ENCODE peak calls at places on chromosomes 12 and 14, in ten cellular contexts. P, A, V, B, C, T, I, R, Y and Q are unnamed samples.

GRCh38 chr12:16300222-16300621 is 22.7 kb upstream of the SLC15A5 start:
- DNase-seq in A (no peak), Y (no peak), C (no peak), R (no peak), V (no peak), B (no peak), T (no peak), I (no peak), P (peak), Q (no peak)

GRCh38 chr14:54182419-54183040 is 214.3 kb upstream of the CDKN3 start:
- DNase-seq in P (no peak), V (no peak), R (no peak), C (no peak), T (no peak), I (no peak), Y (no peak), A (no peak), B (no peak), Q (no peak)

GRCh38 chr14:104999361-104999760 is 13.8 kb downstream of the CLBA1 start:
- DNase-seq in Y (no peak), B (no peak), P (no peak), T (no peak), A (no peak), C (no peak), I (no peak), V (no peak), R (no peak), Q (no peak)

GRCh38 chr12:16349132-16349463 is 1.7 kb downstream of the MGST1 start:
- DNase-seq in B (peak), A (no peak), Y (peak), V (peak), R (no peak), T (peak), C (no peak), I (peak), P (peak), Q (peak)

GRCh38 chr14:68823434-68824206 is 30.8 kb upstream of the ZFP36L1 start:
- DNase-seq in V (no peak), I (no peak), C (no peak), A (no peak), Y (peak), R (no peak), B (no peak), T (no peak), P (no peak), Q (no peak)

GRCh38 chr14:22667881-22668280 is 23.7 kb upstream of the OR6J1 start:
- DNase-seq in C (no peak), I (no peak), B (no peak), V (no peak), A (no peak), P (no peak), T (no peak), Y (no peak), R (no peak), Q (no peak)

GRCh38 chr12:57229041-57229633 is 374 bp upstream of the SHMT2 start:
- DNase-seq in Y (no peak), P (no peak), A (no peak), R (no peak), T (no peak), C (no peak), B (no peak), V (no peak), I (no peak), Q (no peak)

GRCh38 chr12:49529409-49529808 is 9.4 kb upstream of the KCNH3 start:
- DNase-seq in P (no peak), B (no peak), Y (no peak), V (no peak), A (no peak), T (no peak), C (peak), R (no peak), I (no peak), Q (peak)

GRCh38 chr14:32756173-32756572 is 182.5 kb upstream of the NPAS3 start:
- DNase-seq in R (no peak), V (no peak), P (no peak), A (no peak), T (no peak), B (no peak), C (no peak), I (no peak), Y (no peak), Q (no peak)

GRCh38 chr14:100135784-100136183 is 23.7 kb downstream of the DEGS2 start:
- DNase-seq in R (no peak), I (no peak), A (peak), B (no peak), Y (no peak), P (peak), C (no peak), T (no peak), V (no peak), Q (no peak)

GRCh38 chr12:18368594-18368993 is 107.3 kb downstream of the PIK3C2G start:
- DNase-seq in P (no peak), V (no peak), I (no peak), Y (no peak), T (no peak), B (no peak), R (no peak), C (no peak), A (peak), Q (no peak)

GRCh38 chr12:18375131-18375530 is 113.8 kb downstream of the PIK3C2G start:
- DNase-seq in T (no peak), R (no peak), Y (no peak), P (no peak), A (no peak), C (no peak), B (no peak), I (no peak), V (no peak), Q (no peak)

GRCh38 chr12:18375583-18375982 is 114.3 kb downstream of the PIK3C2G start:
- DNase-seq in A (no peak), C (no peak), R (no peak), Y (no peak), T (no peak), B (no peak), V (no peak), P (no peak), I (no peak), Q (no peak)

DNA sequence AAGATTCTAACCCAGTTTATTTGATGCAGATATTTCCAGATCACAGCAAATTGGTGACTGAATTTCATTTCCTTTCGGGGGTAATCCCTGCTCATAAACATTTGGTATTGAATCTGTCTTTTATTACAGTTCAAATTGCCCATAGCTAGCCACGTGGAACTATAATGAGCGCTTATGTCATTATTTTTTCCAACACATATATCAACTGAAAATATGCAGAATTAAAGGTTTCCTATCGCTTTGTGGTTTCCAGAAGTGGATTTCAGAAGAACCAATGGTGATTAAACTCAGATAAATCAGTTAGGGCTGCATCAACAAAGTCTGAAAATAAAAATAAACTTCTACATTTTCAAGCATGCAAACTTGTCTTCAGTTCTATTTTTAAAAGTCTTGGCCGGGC is 111.9 kb downstream of the PIK3C2G start:
- DNase-seq in A (no peak), Y (no peak), B (no peak), P (no peak), C (no peak), V (no peak), R (no peak), I (no peak), T (no peak), Q (no peak)
- TF ChIP-seq POLR2AphosphoS5 in A (no peak), Y (no peak), B (no peak), P (no peak), C (no peak), V (no peak), R (no peak), I (no peak), T (no peak), Q (no peak)

GRCh38 chr12:53739285-53740129 is 12.3 kb upstream of the CALCOCO1 start:
- DNase-seq in A (peak), T (no peak), B (no peak), Y (no peak), C (no peak), I (no peak), P (peak), V (no peak), R (no peak), Q (no peak)
- TF ChIP-seq POLR2AphosphoS5 in A (no peak), T (no peak), B (no peak), Y (no peak), C (no peak), I (no peak), P (no peak), V (no peak), R (no peak), Q (no peak)

GRCh38 chr14:96038920-96039632 is at the start of gene C14orf132:
- DNase-seq in I (peak), A (peak), B (peak), T (peak), C (peak), R (peak), Y (peak), P (peak), V (peak), Q (no peak)
- TF ChIP-seq POLR2AphosphoS5 in I (peak), A (peak), B (peak), T (no peak), C (no peak), R (peak), Y (no peak), P (peak), V (peak), Q (no peak)

GRCh38 chr12:1607940-1608782 is 13.8 kb upstream of the FBXL14 start:
- DNase-seq in Y (no peak), B (no peak), R (no peak), T (no peak), C (no peak), A (no peak), V (no peak), I (no peak), P (no peak), Q (no peak)

GRCh38 chr12:1604464-1604863 is 10.1 kb upstream of the FBXL14 start:
- DNase-seq in Y (no peak), B (no peak), I (no peak), A (no peak), R (no peak), C (no peak), V (no peak), T (no peak), P (no peak), Q (no peak)

GRCh38 chr12:1603621-1604020 is 9.2 kb upstream of the FBXL14 start:
- DNase-seq in T (no peak), P (no peak), Y (no peak), I (no peak), B (no peak), R (no peak), A (no peak), C (no peak), V (no peak), Q (no peak)

GRCh38 chr12:1606021-1606622 is 11.7 kb upstream of the FBXL14 start:
- DNase-seq in I (peak), T (peak), P (peak), C (no peak), B (peak), Y (peak), V (peak), A (peak), R (peak), Q (peak)

GRCh38 chr12:1605129-1606020 is 11.0 kb upstream of the FBXL14 start:
- DNase-seq in B (peak), R (peak), P (peak), V (peak), T (peak), A (peak), C (no peak), Y (peak), I (peak), Q (peak)
- TF ChIP-seq POLR2AphosphoS5 in B (no peak), R (no peak), P (no peak), V (peak), T (no peak), A (no peak), C (no peak), Y (peak), I (peak), Q (no peak)

GRCh38 chr12:28130625-28131598 is 59.3 kb upstream of the CCDC91 start:
- DNase-seq in A (no peak), T (peak), Y (no peak), R (no peak), C (no peak), B (no peak), V (no peak), I (no peak), P (no peak), Q (no peak)
- TF ChIP-seq POLR2AphosphoS5 in A (no peak), T (peak), Y (no peak), R (no peak), C (no peak), B (no peak), V (no peak), I (no peak), P (no peak), Q (no peak)

GRCh38 chr12:96000858-96001257 is 4.7 kb upstream of the HAL start:
- DNase-seq in Y (no peak), R (no peak), V (no peak), P (no peak), B (no peak), A (no peak), C (no peak), T (no peak), I (no peak), Q (no peak)
- TF ChIP-seq POLR2AphosphoS5 in Y (no peak), R (no peak), V (no peak), P (no peak), B (no peak), A (no peak), C (no peak), T (no peak), I (no peak), Q (no peak)

DNA sequence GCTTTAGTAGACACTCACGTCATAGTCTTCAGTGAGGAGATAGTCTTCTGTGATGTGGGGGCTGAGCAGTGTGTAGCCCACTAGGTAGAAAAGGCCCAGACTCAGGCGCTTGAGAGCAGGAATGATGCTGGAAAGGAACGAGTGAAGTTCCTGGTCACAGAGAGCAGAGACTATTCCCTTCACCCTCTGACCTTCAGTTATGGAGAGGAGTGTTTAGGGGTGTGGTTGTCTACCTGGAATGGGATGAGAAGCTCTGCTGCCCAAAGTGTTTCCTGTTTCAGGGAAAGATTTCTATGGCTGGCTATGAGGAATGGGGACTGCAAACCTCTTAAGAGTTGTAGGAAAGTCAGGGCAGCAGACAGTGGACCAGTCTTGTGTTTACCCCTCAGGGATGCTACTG is 8.7 kb downstream of the EMG1 start:
- DNase-seq in V (no peak), Y (no peak), R (no peak), P (no peak), C (no peak), A (no peak), I (no peak), T (no peak), B (no peak), Q (no peak)
- TF ChIP-seq POLR2AphosphoS5 in V (no peak), Y (no peak), R (no peak), P (no peak), C (no peak), A (no peak), I (no peak), T (no peak), B (no peak), Q (no peak)

DNA sequence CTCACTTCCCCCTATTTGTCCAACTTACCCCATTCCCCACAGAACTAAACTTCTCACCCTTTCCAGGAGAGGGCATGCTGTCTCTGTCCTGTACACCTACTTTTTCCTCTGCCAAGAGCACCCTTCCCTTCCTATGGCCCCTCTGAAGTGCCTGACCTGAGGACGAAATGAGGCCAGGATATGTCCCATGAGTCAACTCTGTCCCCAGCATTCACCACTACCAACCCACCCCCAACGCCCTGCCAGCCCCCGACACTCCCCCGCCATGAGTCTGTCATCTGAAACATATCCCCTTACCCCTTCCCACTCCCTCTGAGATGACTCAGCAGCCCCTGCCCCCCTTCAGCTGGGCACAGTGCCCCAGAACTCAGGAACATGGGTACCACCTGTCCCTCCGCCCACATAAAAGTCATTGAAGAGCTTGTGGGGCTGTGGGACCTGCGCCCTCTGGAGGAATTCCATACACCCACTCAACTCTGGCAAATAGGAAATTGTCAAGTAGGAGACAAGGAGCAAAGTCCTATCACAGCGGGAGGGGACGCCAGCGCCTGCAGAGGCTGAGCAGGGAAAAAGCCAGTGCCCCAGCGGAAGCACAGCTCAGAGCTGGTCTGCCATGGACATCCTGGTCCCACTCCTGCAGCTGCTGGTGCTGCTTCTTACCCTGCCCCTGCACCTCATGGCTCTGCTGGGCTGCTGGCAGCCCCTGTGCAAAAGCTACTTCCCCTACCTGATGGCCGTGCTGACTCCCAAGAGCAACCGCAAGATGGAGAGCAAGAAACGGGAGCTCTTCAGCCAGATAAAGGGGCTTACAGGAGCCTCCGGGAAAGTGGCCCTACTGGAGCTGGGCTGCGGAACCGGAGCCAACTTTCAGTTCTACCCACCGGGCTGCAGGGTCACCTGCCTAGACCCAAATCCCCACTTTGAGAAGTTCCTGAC is 26.3 kb downstream of the ITGA7 start:
- DNase-seq in A (no peak), V (no peak), B (peak), T (peak), Y (no peak), I (peak), R (peak), C (no peak), P (peak), Q (peak)
- TF ChIP-seq POLR2AphosphoS5 in A (no peak), V (no peak), B (peak), T (no peak), Y (no peak), I (peak), R (peak), C (no peak), P (peak), Q (no peak)